ENCODE peak calls at places on chromosome 3, in eight cellular contexts. N is effector memory CD4-positive, alpha-beta T cell; M is CD8-positive, alpha-beta T cell; U is left ventricle myocardium inferior; Z is HCT116; J is CD4-positive, alpha-beta memory T cell; H is naive thymus-derived CD4-positive, alpha-beta T cell; F is stomach. S is an unnamed sample. For H3K4me1 and H3K27me3, the result is how much of the 10 kb centered on the place peaks cover.

GRCh38 chr3:49509028-49509561 is 39.0 kb downstream of the DAG1 start:
- DNase-seq in U (no peak), J (no peak), M (no peak), N (no peak), F (no peak), Z (no peak), H (no peak), S (no peak)

GRCh38 chr3:12178091-12178820 is 19.5 kb upstream of the TIMP4 start:
- DNase-seq in H (no peak), N (no peak), U (peak), Z (no peak), M (no peak), F (peak), J (no peak), S (no peak)

GRCh38 chr3:37766797-37767776 is 94.6 kb upstream of the CTDSPL start:
- DNase-seq in U (no peak), Z (no peak), H (no peak), N (no peak), J (no peak), M (no peak), F (no peak), S (no peak)

GRCh38 chr3:170222647-170223541 is 670 bp downstream of the PRKCI start:
- DNase-seq in F (peak), J (peak), N (peak), M (no peak), U (no peak), Z (no peak), H (peak), S (peak)

GRCh38 chr3:61052855-61053254 is 198.4 kb downstream of the FHIT start:
- DNase-seq in F (no peak), J (no peak), N (no peak), U (no peak), H (no peak), M (no peak), Z (no peak), S (no peak)

GRCh38 chr3:54283470-54283869 is 161.1 kb downstream of the CACNA2D3 start:
- DNase-seq in N (no peak), H (no peak), U (no peak), J (no peak), F (no peak), M (no peak), Z (no peak), S (no peak)

GRCh38 chr3:141913150-141913811 is 36.8 kb downstream of the ATP1B3 start:
- DNase-seq in J (peak), N (peak), Z (peak), F (no peak), M (no peak), U (no peak), H (peak), S (peak)

GRCh38 chr3:25021816-25022215 is 406.2 kb upstream of the RARB start:
- DNase-seq in M (no peak), U (no peak), F (no peak), J (no peak), N (no peak), H (no peak), Z (no peak), S (no peak)

GRCh38 chr3:57752307-57752706 is 3.8 kb upstream of the SLMAP start:
- DNase-seq in F (no peak), U (no peak), Z (peak), N (no peak), J (no peak), H (no peak), M (no peak), S (peak)

GRCh38 chr3:139302084-139302800 is 41.6 kb upstream of the MRPS22 start:
- DNase-seq in N (no peak), U (peak), F (no peak), M (no peak), Z (peak), H (no peak), J (no peak), S (no peak)

GRCh38 chr3:35523838-35524237 is 115.5 kb upstream of the ARPP21 start:
- DNase-seq in F (no peak), M (no peak), H (no peak), J (no peak), N (no peak), Z (no peak), U (no peak), S (no peak)

GRCh38 chr3:195159117-195159818 is 111.7 kb downstream of the XXYLT1 start:
- DNase-seq in M (no peak), U (peak), Z (no peak), F (no peak), N (no peak), H (no peak), J (no peak), S (peak)

GRCh38 chr3:87248831-87249230 is 21.7 kb downstream of the CHMP2B start:
- DNase-seq in J (no peak), F (no peak), H (no peak), U (no peak), Z (no peak), N (no peak), M (no peak), S (no peak)

GRCh38 chr3:23601020-23601822 is 204.5 kb upstream of the UBE2E1 start:
- DNase-seq in N (no peak), J (no peak), U (no peak), M (no peak), H (no peak), Z (no peak), F (no peak), S (no peak)

GRCh38 chr3:8839607-8840325 is 70.4 kb upstream of the OXTR start:
- DNase-seq in F (no peak), U (no peak), Z (no peak), J (no peak), N (no peak), M (no peak), H (no peak), S (no peak)

GRCh38 chr3:143158549-143158988 is 39.0 kb downstream of the CHST2 start:
- DNase-seq in H (no peak), F (no peak), J (no peak), N (no peak), U (no peak), M (no peak), Z (no peak), S (no peak)

GRCh38 chr3:38029400-38030125 is at the start of gene PLCD1:
- DNase-seq in N (peak), U (peak), M (no peak), H (peak), J (peak), F (peak), Z (no peak), S (peak)

GRCh38 chr3:184155644-184156521 is 706 bp downstream of the DVL3 start:
- DNase-seq in M (no peak), Z (no peak), F (no peak), N (peak), U (no peak), H (peak), J (peak), S (no peak)

GRCh38 chr3:5220193-5220592 is 32.7 kb downstream of the EDEM1 start:
- DNase-seq in M (no peak), H (no peak), U (no peak), N (no peak), Z (no peak), F (no peak), J (no peak), S (no peak)
- H3K27ac ChIP-seq in M (no peak), H (no peak), U (no peak), N (no peak), Z (no peak), F (no peak), J (no peak), S (no peak)

DNA sequence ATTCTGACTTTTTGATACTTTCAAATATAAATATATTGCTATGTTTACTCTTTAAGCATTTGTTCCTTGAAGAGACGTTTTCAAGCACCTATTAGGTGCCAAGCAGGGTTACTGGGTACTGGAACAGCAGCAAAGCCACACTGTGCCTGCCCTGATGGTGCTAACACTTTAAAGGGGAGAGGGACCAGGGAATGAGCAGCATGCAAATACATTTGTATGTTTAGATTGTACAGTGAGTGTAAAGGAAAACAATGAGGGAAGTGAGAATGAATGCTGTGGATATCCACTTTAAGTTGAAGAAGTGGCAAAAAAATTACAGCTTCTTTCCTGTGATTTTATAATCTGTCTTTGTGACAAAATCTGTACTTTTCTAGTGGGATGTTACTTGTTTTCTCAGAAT is 400.2 kb upstream of the ATP11B start:
- DNase-seq in N (no peak), U (no peak), H (no peak), M (no peak), Z (no peak), J (no peak), F (no peak), S (no peak)
- H3K4me1 ChIP-seq in N (under half), U (under half), H (under half), M (under half), Z (under half), J (under half), F (under half), S (under half)

GRCh38 chr3:134253475-134254231 is 3.0 kb upstream of the RYK start:
- DNase-seq in H (no peak), N (no peak), U (no peak), F (no peak), M (no peak), J (no peak), Z (no peak), S (no peak)
- H3K27me3 ChIP-seq in H (under half), N (under half), U (under half), F (under half), M (under half), J (under half), Z (under half), S (under half)

GRCh38 chr3:177447938-177448337 is 250.7 kb upstream of the TBL1XR1 start:
- DNase-seq in Z (peak), M (no peak), U (no peak), F (peak), J (no peak), N (no peak), H (no peak), S (peak)

GRCh38 chr3:177446160-177446559 is 248.9 kb upstream of the TBL1XR1 start:
- DNase-seq in J (no peak), N (no peak), H (no peak), M (no peak), U (no peak), Z (no peak), F (no peak), S (peak)

GRCh38 chr3:177443469-177443868 is 246.2 kb upstream of the TBL1XR1 start:
- DNase-seq in N (no peak), F (no peak), H (no peak), U (no peak), M (no peak), Z (peak), J (no peak), S (peak)

GRCh38 chr3:177441813-177442646 is 244.7 kb upstream of the TBL1XR1 start:
- DNase-seq in H (no peak), N (no peak), J (no peak), M (no peak), Z (no peak), U (no peak), F (no peak), S (no peak)

DNA sequence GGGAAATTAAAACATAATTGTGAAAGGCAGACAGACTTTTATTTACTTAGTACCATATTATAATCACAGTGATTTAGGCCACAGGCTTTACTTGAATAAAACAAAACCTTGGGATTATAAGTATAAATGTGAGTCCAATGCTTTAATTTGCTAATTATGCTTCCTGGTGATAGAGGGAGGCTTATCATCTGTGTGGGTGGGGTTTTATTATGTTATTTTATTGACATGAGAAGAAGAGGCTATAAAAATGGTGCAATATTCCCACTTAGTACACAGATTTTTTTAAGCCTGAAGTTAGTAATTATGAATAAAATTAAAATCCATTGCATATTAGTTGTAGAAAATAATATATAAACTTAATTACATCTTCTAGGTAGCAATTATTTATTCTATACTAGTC is 248.3 kb upstream of the TBL1XR1 start:
- DNase-seq in H (no peak), M (no peak), J (no peak), F (no peak), U (no peak), Z (no peak), N (no peak), S (peak)
- H3K27ac ChIP-seq in H (no peak), M (no peak), J (no peak), F (no peak), U (no peak), Z (no peak), N (no peak), S (no peak)

GRCh38 chr3:52246264-52246620 is 683 bp downstream of the PPM1M start:
- DNase-seq in Z (no peak), J (no peak), H (no peak), N (no peak), M (no peak), U (no peak), F (no peak), S (no peak)
- H3K4me1 ChIP-seq in Z (under half), J (half or more), H (half or more), N (half or more), M (half or more), U (under half), F (under half), S (under half)

DNA sequence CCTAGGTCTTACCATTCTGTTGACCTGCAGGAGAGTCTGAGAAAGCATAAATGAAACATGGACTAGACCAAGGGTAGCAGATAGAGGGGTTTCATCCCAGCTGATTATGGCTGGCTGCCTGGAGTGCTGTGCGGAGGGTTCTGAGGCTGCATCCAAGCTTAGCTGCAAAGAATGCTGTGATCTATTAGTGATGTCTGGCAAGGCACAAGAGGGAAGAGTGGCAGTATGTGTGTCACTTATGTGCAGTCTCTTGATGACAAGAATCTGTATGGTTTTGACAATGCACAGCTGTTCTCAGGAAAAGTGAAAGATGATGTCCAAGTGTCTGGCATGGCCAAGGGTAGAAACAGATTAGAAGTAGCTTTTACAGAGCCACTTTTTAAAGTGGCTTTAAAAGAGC is 54.3 kb downstream of the SLC6A11 start:
- DNase-seq in U (no peak), H (no peak), N (no peak), J (no peak), F (no peak), M (no peak), Z (no peak), S (no peak)
- H3K27me3 ChIP-seq in U (half or more), H (under half), N (under half), J (under half), F (under half), M (under half), Z (half or more), S (under half)

GRCh38 chr3:48413611-48414010 is 16.3 kb downstream of the PLXNB1 start:
- DNase-seq in F (no peak), H (no peak), J (no peak), Z (no peak), U (no peak), N (no peak), M (no peak), S (no peak)

GRCh38 chr3:48412375-48413001 is 17.4 kb downstream of the PLXNB1 start:
- DNase-seq in F (no peak), N (no peak), H (no peak), U (peak), M (no peak), J (no peak), Z (no peak), S (no peak)

GRCh38 chr3:48414376-48415250 is 15.3 kb downstream of the PLXNB1 start:
- DNase-seq in J (no peak), M (no peak), H (no peak), F (no peak), U (no peak), Z (no peak), N (no peak), S (no peak)

GRCh38 chr3:48411606-48412374 is 18.1 kb downstream of the PLXNB1 start:
- DNase-seq in N (no peak), J (no peak), H (no peak), Z (no peak), M (no peak), F (no peak), U (no peak), S (no peak)

GRCh38 chr3:48413086-48413485 is 16.8 kb downstream of the PLXNB1 start:
- DNase-seq in Z (no peak), F (no peak), J (no peak), U (no peak), M (no peak), H (no peak), N (no peak), S (no peak)
- H3K27ac ChIP-seq in Z (no peak), F (no peak), J (no peak), U (no peak), M (no peak), H (no peak), N (no peak), S (no peak)

DNA sequence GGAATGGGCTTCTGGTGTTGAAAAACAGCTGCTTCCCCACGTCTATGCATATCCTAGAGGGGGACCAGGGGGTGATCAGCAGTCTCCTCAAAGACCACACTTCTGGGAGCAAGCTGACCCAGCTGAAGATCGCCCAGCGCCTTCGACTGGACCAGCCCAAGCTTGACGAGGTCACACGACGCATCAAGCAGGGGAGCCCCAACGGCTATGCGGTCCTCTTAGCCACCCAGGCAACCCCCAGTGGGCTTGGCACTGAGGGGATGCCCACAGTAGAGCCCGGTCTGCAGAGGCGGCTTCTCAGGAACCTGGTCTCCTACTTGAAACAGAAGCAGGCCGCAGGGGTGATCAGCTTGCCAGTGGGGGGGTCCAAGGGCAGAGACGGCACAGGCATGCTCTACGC is 2.5 kb downstream of the RBM15B start:
- DNase-seq in J (no peak), H (no peak), Z (no peak), M (no peak), N (no peak), U (no peak), F (no peak), S (no peak)
- H3K4me1 ChIP-seq in J (half or more), H (half or more), Z (under half), M (under half), N (under half), U (half or more), F (half or more), S (under half)

GRCh38 chr3:159897331-159898075 is 91.1 kb upstream of the IL12A start:
- DNase-seq in Z (no peak), J (no peak), F (no peak), M (no peak), H (no peak), N (no peak), U (no peak), S (peak)
- H3K27me3 ChIP-seq in Z (under half), J (under half), F (under half), M (under half), H (under half), N (under half), U (under half), S (under half)

S was measured in small intestine.